ENCODE peak calls at places on chromosomes 1 and 21, in nine cellular contexts. Y, Z, F, N, K, S, E, J and D are unnamed samples.

GRCh38 chr1:31562707-31563360 is 13.5 kb upstream of the TINAGL1 start:
- DNase-seq in Y (no peak), Z (no peak), F (no peak), N (no peak), K (no peak), S (no peak), E (no peak), J (no peak), D (no peak)

GRCh38 chr1:208088319-208088718 is 155.9 kb downstream of the PLXNA2 start:
- DNase-seq in Y (no peak), Z (no peak), F (no peak), N (no peak), K (peak), S (no peak), E (no peak), J (no peak), D (no peak)

GRCh38 chr1:37901191-37901892 is 42.0 kb upstream of the MTF1 start:
- DNase-seq in Y (no peak), Z (peak), F (no peak), N (no peak), K (no peak), S (no peak), E (no peak), J (no peak), D (no peak)

GRCh38 chr21:16532841-16533240 is 803.1 kb downstream of the USP25 start:
- DNase-seq in Y (no peak), Z (no peak), F (no peak), N (no peak), K (no peak), S (no peak), E (no peak), J (no peak), D (no peak)

GRCh38 chr1:78607944-78608343 is 12.3 kb upstream of the IFI44L start:
- DNase-seq in Y (no peak), Z (no peak), F (no peak), N (no peak), K (no peak), S (no peak), E (no peak), J (no peak), D (no peak)

GRCh38 chr1:25456502-25456901 is 25.8 kb downstream of the MACO1 start:
- DNase-seq in Y (no peak), Z (no peak), F (no peak), N (no peak), K (no peak), S (no peak), E (no peak), J (no peak), D (no peak)

GRCh38 chr1:70896224-70896623 is 151.4 kb downstream of the PTGER3 start:
- DNase-seq in Y (no peak), Z (peak), F (no peak), N (no peak), K (no peak), S (no peak), E (no peak), J (no peak), D (no peak)

GRCh38 chr1:164720329-164721036 is 161.5 kb downstream of the PBX1 start:
- DNase-seq in Y (no peak), Z (peak), F (no peak), N (no peak), K (no peak), S (peak), E (no peak), J (no peak), D (no peak)

GRCh38 chr1:175373786-175374623 is 181.4 kb upstream of the KIAA0040 start:
- DNase-seq in Y (no peak), Z (peak), F (no peak), N (peak), K (peak), S (peak), E (no peak), J (peak), D (peak)